ENCODE peak calls at places on chromosomes 5 and 9, in eight cellular contexts. One of them, this sample, is unnamed.

GRCh38 chr9:86923061-86923460 is 24.2 kb downstream of the GAS1 start:
- DNase-seq in tibial artery: no peak
- DNase-seq in fibroblast of the aortic adventitia: no peak
- DNase-seq in GM12864: no peak
- DNase-seq in adrenal gland: no peak
- DNase-seq in BE2C: no peak
- DNase-seq in fibroblast of lung: no peak
- DNase-seq in body of pancreas: no peak
- DNase-seq in this sample: no peak

GRCh38 chr9:85223506-85224108 is 518.1 kb downstream of the AGTPBP1 start:
- DNase-seq in body of pancreas: no peak
- DNase-seq in fibroblast of lung: no peak
- DNase-seq in adrenal gland: no peak
- DNase-seq in BE2C: no peak
- DNase-seq in fibroblast of the aortic adventitia: peak; percentile 28
- DNase-seq in GM12864: no peak
- DNase-seq in tibial artery: no peak
- DNase-seq in this sample: no peak

GRCh38 chr5:143889986-143890385 is 78.0 kb downstream of the HMHB1 start:
- DNase-seq in body of pancreas: no peak
- DNase-seq in GM12864: no peak
- DNase-seq in fibroblast of lung: peak; percentile 54
- DNase-seq in tibial artery: no peak
- DNase-seq in adrenal gland: no peak
- DNase-seq in BE2C: no peak
- DNase-seq in fibroblast of the aortic adventitia: peak; percentile 50
- DNase-seq in this sample: no peak

GRCh38 chr5:134145779-134146581 is 30.8 kb downstream of the SKP1 start:
- DNase-seq in fibroblast of lung: peak; percentile 65
- DNase-seq in GM12864: peak; percentile 45
- DNase-seq in tibial artery: peak; percentile 78
- DNase-seq in fibroblast of the aortic adventitia: peak; percentile 69
- DNase-seq in BE2C: peak; percentile 86
- DNase-seq in adrenal gland: peak; percentile 88
- DNase-seq in body of pancreas: peak; percentile 84
- DNase-seq in this sample: peak; percentile 87

GRCh38 chr5:181114844-181115778 is 15.9 kb downstream of the OR2V1 start:
- DNase-seq in body of pancreas: peak; percentile 21
- DNase-seq in fibroblast of the aortic adventitia: peak; percentile 4
- DNase-seq in tibial artery: no peak
- DNase-seq in BE2C: no peak
- DNase-seq in GM12864: no peak
- DNase-seq in fibroblast of lung: peak; percentile 45
- DNase-seq in adrenal gland: no peak
- DNase-seq in this sample: peak; percentile 45

GRCh38 chr5:97297063-97297715 is 114.1 kb upstream of the RIOK2 start:
- DNase-seq in fibroblast of the aortic adventitia: peak; percentile 1
- DNase-seq in adrenal gland: no peak
- DNase-seq in fibroblast of lung: peak; percentile 25
- DNase-seq in tibial artery: no peak
- DNase-seq in BE2C: peak; percentile 45
- DNase-seq in GM12864: peak; percentile 13
- DNase-seq in body of pancreas: no peak
- DNase-seq in this sample: peak; percentile 63

GRCh38 chr5:179279347-179280094 is 65.7 kb downstream of the ADAMTS2 start:
- DNase-seq in body of pancreas: no peak
- DNase-seq in adrenal gland: no peak
- DNase-seq in GM12864: no peak
- DNase-seq in tibial artery: no peak
- DNase-seq in BE2C: no peak
- DNase-seq in fibroblast of the aortic adventitia: no peak
- DNase-seq in fibroblast of lung: no peak
- DNase-seq in this sample: no peak

GRCh38 chr5:172779968-172780350 is 9.0 kb upstream of the DUSP1 start:
- DNase-seq in fibroblast of the aortic adventitia: no peak
- DNase-seq in fibroblast of lung: no peak
- DNase-seq in tibial artery: no peak
- DNase-seq in BE2C: no peak
- DNase-seq in GM12864: no peak
- DNase-seq in adrenal gland: no peak
- DNase-seq in body of pancreas: peak; percentile 2
- DNase-seq in this sample: no peak

GRCh38 chr9:131276107-131276888 is at the start of gene FAM78A:
- DNase-seq in BE2C: peak; percentile 38
- DNase-seq in body of pancreas: peak; percentile 34
- DNase-seq in fibroblast of lung: no peak
- DNase-seq in adrenal gland: peak; percentile 56
- DNase-seq in tibial artery: peak; percentile 46
- DNase-seq in GM12864: no peak
- DNase-seq in fibroblast of the aortic adventitia: no peak
- DNase-seq in this sample: no peak

DNA sequence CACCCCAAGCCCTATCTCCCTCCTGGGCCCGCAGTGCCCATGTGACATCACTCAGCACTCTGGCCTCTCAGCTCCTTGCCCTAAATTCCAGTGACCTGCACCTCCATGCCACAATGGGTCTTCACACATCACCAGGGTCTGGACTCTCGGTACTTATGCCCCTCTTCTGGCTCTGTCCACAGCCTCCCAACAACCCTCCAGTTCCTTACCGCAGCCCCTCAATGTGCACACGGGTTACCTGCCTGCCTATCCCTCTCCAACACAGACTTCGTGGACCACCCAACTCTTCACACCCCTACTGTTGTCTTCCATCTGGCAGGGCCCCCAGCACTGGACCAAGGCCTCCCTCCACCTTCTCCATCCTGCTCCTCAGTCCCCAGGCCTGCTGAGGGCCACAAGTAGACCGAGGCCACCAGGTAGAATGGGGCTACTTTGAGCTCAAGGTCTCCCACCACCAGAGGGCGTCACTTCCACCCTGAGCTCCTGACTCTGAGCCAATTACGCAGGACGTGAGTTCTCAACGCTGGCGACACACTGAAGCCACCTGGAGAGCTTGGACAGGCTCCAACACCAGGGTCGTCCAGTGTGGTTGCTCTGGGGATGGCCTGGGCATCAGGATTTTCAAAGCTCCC is 172.1 kb downstream of the GABBR2 start:
- DNase-seq in fibroblast of lung: no peak
- DNase-seq in body of pancreas: peak; percentile 49
- DNase-seq in fibroblast of the aortic adventitia: no peak
- DNase-seq in tibial artery: no peak
- DNase-seq in BE2C: peak; percentile 58
- DNase-seq in GM12864: peak; percentile 26
- DNase-seq in adrenal gland: peak; percentile 24
- DNase-seq in this sample: no peak
- TF ChIP-seq CTCF in fibroblast of lung: peak; percentile 21
- TF ChIP-seq CTCF in body of pancreas: no peak
- TF ChIP-seq CTCF in fibroblast of the aortic adventitia: peak; percentile 12
- TF ChIP-seq CTCF in tibial artery: no peak
- TF ChIP-seq CTCF in BE2C: peak; percentile 64
- TF ChIP-seq CTCF in GM12864: peak; percentile 80
- TF ChIP-seq CTCF in adrenal gland: no peak
- TF ChIP-seq CTCF in this sample: no peak

DNA sequence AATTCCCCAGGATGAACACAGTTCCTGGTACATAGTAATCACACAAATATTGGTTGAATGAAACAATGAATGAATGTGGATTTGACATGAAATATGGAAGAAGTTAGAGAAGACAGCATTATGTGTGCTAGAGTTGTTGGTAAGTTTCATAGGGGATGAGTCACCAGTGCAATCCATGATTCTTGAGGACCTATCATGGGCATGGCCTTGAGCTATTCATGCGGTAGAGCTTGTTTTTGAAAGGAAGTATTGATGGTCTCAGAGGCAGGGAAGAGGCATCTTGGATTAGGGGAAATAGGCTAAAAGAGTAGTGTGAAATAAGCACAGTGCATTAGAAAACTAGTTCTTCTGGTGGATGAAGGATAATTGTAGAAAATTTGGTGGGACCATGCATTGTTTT is 22.1 kb downstream of the SPATA31D1 start:
- DNase-seq in tibial artery: no peak
- DNase-seq in BE2C: no peak
- DNase-seq in GM12864: no peak
- DNase-seq in body of pancreas: no peak
- DNase-seq in fibroblast of lung: no peak
- DNase-seq in fibroblast of the aortic adventitia: no peak
- DNase-seq in adrenal gland: no peak
- DNase-seq in this sample: no peak
- TF ChIP-seq CTCF in tibial artery: no peak
- TF ChIP-seq CTCF in BE2C: no peak
- TF ChIP-seq CTCF in GM12864: no peak
- TF ChIP-seq CTCF in body of pancreas: no peak
- TF ChIP-seq CTCF in fibroblast of lung: no peak
- TF ChIP-seq CTCF in fibroblast of the aortic adventitia: no peak
- TF ChIP-seq CTCF in adrenal gland: no peak
- TF ChIP-seq CTCF in this sample: no peak

GRCh38 chr9:137305788-137306545 is 3.9 kb upstream of the NRARP start:
- DNase-seq in BE2C: peak; percentile 10
- DNase-seq in tibial artery: no peak
- DNase-seq in fibroblast of the aortic adventitia: no peak
- DNase-seq in GM12864: no peak
- DNase-seq in body of pancreas: peak; percentile 32
- DNase-seq in fibroblast of lung: no peak
- DNase-seq in adrenal gland: no peak
- DNase-seq in this sample: no peak

GRCh38 chr9:137303893-137304382 is 1.9 kb upstream of the NRARP start:
- DNase-seq in adrenal gland: no peak
- DNase-seq in fibroblast of the aortic adventitia: no peak
- DNase-seq in fibroblast of lung: no peak
- DNase-seq in BE2C: peak; percentile 11
- DNase-seq in body of pancreas: peak; percentile 9
- DNase-seq in tibial artery: no peak
- DNase-seq in GM12864: no peak
- DNase-seq in this sample: no peak

GRCh38 chr9:137306546-137307254 is 4.6 kb upstream of the NRARP start:
- DNase-seq in fibroblast of lung: no peak
- DNase-seq in adrenal gland: no peak
- DNase-seq in BE2C: peak; percentile 9
- DNase-seq in body of pancreas: peak; percentile 71
- DNase-seq in tibial artery: no peak
- DNase-seq in GM12864: no peak
- DNase-seq in fibroblast of the aortic adventitia: no peak
- DNase-seq in this sample: no peak

GRCh38 chr9:137304383-137305059 is 2.5 kb upstream of the NRARP start:
- DNase-seq in body of pancreas: peak; percentile 32
- DNase-seq in fibroblast of the aortic adventitia: no peak
- DNase-seq in BE2C: peak; percentile 28
- DNase-seq in fibroblast of lung: no peak
- DNase-seq in tibial artery: no peak
- DNase-seq in adrenal gland: no peak
- DNase-seq in GM12864: no peak
- DNase-seq in this sample: no peak

DNA sequence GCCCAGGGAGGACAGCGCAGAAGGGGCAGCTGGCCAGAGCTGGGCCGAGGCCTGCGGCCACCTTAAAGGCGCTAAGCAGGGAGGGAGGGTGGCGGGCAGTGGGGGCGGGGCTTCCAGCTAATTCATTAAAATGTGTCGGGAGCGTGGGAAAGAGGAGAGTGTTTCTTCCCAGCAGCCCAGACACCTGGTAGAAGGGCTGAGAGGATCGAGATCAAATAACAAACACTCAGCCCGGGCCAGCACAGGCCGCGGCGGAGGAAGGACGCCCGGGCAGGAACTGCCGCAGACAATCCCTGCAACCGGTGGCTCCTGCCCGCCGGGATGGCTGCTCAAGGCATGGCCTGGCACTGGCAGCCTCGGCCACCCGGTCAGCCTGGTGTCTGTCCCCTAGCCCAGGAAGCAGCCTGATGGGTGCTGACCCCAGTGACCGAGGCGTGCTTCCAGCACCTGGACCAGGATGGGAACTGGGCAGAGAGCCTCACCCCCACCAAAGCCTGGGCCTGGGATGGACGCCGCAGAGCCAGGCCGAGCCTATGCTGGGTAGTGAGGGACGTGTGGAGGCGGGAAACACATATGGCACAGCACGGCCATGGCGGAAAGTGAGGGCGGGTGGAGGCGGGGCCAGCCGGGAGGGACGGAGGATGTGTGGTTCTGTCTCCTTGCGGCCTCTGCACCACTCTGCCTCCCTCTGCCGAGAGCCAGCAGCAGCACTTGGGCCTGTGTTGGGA is 3.2 kb upstream of the NRARP start:
- DNase-seq in adrenal gland: peak; percentile 39
- DNase-seq in fibroblast of the aortic adventitia: no peak
- DNase-seq in body of pancreas: peak; percentile 95
- DNase-seq in tibial artery: no peak
- DNase-seq in GM12864: no peak
- DNase-seq in fibroblast of lung: peak; percentile 31
- DNase-seq in BE2C: peak; percentile 39
- DNase-seq in this sample: no peak
- TF ChIP-seq CTCF in adrenal gland: no peak
- TF ChIP-seq CTCF in fibroblast of the aortic adventitia: peak; percentile 17
- TF ChIP-seq CTCF in body of pancreas: no peak
- TF ChIP-seq CTCF in tibial artery: no peak
- TF ChIP-seq CTCF in GM12864: no peak
- TF ChIP-seq CTCF in fibroblast of lung: peak; percentile 17
- TF ChIP-seq CTCF in BE2C: no peak
- TF ChIP-seq CTCF in this sample: no peak

GRCh38 chr5:65037845-65038815 is 269.4 kb downstream of the CWC27 start:
- DNase-seq in body of pancreas: peak; percentile 28
- DNase-seq in adrenal gland: no peak
- DNase-seq in fibroblast of the aortic adventitia: no peak
- DNase-seq in GM12864: no peak
- DNase-seq in fibroblast of lung: no peak
- DNase-seq in BE2C: peak; percentile 40
- DNase-seq in tibial artery: no peak
- DNase-seq in this sample: peak; percentile 42
- TF ChIP-seq CTCF in body of pancreas: peak; percentile 19
- TF ChIP-seq CTCF in adrenal gland: no peak
- TF ChIP-seq CTCF in fibroblast of the aortic adventitia: peak; percentile 21
- TF ChIP-seq CTCF in GM12864: peak; percentile 68
- TF ChIP-seq CTCF in fibroblast of lung: peak; percentile 22
- TF ChIP-seq CTCF in BE2C: peak; percentile 78
- TF ChIP-seq CTCF in tibial artery: no peak
- TF ChIP-seq CTCF in this sample: peak; percentile 37

This sample was measured in Calu3.